ENCODE peak calls at places on chromosomes 5 and 9, in six cellular contexts. U, F, R, E, L and X are unnamed samples. For H3K4me1, the result is how much of the 10 kb centered on the place peaks cover.

GRCh38 chr5:97455996-97456395 is 272.9 kb upstream of the RIOK2 start:
- DNase-seq in U (no peak), F (no peak), R (no peak), E (no peak), L (no peak), X (no peak)

GRCh38 chr9:129481824-129482511 is 138.9 kb downstream of the C9orf50 start:
- DNase-seq in U (no peak), F (no peak), R (no peak), E (no peak), L (no peak), X (no peak)

GRCh38 chr5:125412051-125412560 is 665.7 kb upstream of the ZNF608 start:
- DNase-seq in U (no peak), F (no peak), R (no peak), E (no peak), L (no peak), X (peak)

GRCh38 chr5:54462281-54462680 is 6.8 kb downstream of the HSPB3 start:
- DNase-seq in U (no peak), F (no peak), R (no peak), E (no peak), L (no peak), X (peak)

GRCh38 chr5:176979669-176980068 is 26.9 kb downstream of the UIMC1 start:
- DNase-seq in U (no peak), F (no peak), R (no peak), E (no peak), L (no peak), X (no peak)

GRCh38 chr9:129052592-129052991 is 16.2 kb downstream of the MIGA2 start:
- DNase-seq in U (peak), F (no peak), R (peak), E (peak), L (no peak), X (peak)

GRCh38 chr5:42680035-42680434 is 76.6 kb upstream of the CCDC152 start:
- DNase-seq in U (no peak), F (no peak), R (no peak), E (no peak), L (no peak), X (no peak)

GRCh38 chr9:120934271-120934670 is 7.7 kb upstream of the TRAF1 start:
- DNase-seq in U (no peak), F (no peak), R (no peak), E (no peak), L (no peak), X (no peak)

GRCh38 chr9:20292002-20292401 is 330.3 kb downstream of the MLLT3 start:
- DNase-seq in U (no peak), F (no peak), R (no peak), E (peak), L (no peak), X (no peak)

GRCh38 chr9:79686381-79687130 is 114.8 kb downstream of the TLE4 start:
- DNase-seq in U (no peak), F (no peak), R (no peak), E (no peak), L (no peak), X (no peak)

GRCh38 chr9:137454145-137454505 is 5.0 kb downstream of the NSMF start:
- DNase-seq in U (peak), F (no peak), R (peak), E (no peak), L (no peak), X (no peak)

GRCh38 chr5:38878391-38879090 is 32.7 kb downstream of the OSMR start:
- DNase-seq in U (no peak), F (no peak), R (no peak), E (no peak), L (no peak), X (peak)

GRCh38 chr9:87276327-87276841 is 221.3 kb upstream of the DAPK1 start:
- DNase-seq in U (no peak), F (no peak), R (no peak), E (no peak), L (peak), X (no peak)

GRCh38 chr5:154712518-154713437 is 42.4 kb upstream of the LARP1 start:
- DNase-seq in U (peak), F (no peak), R (no peak), E (peak), L (no peak), X (no peak)

GRCh38 chr9:69056416-69056815 is 20.9 kb downstream of the FXN start:
- DNase-seq in U (no peak), F (no peak), R (no peak), E (no peak), L (no peak), X (no peak)

GRCh38 chr5:95935553-95936100 is 26.0 kb downstream of the ELL2 start:
- DNase-seq in U (no peak), F (no peak), R (no peak), E (no peak), L (no peak), X (no peak)

GRCh38 chr9:93569775-93570174 is 6.6 kb upstream of the PHF2 start:
- DNase-seq in U (no peak), F (no peak), R (no peak), E (no peak), L (no peak), X (no peak)

GRCh38 chr5:87121315-87122170 is 146.1 kb upstream of the RASA1 start:
- DNase-seq in U (no peak), F (peak), R (no peak), E (peak), L (peak), X (no peak)

GRCh38 chr5:133993563-133993962 is 11.2 kb downstream of the VDAC1 start:
- DNase-seq in U (no peak), F (no peak), R (no peak), E (no peak), L (no peak), X (no peak)
- H3K4me1 ChIP-seq in U (under half), F (under half), R (under half), E (under half), L (under half), X (under half)

GRCh38 chr5:137215261-137215660 is 283.9 kb downstream of the SPOCK1 start:
- DNase-seq in U (no peak), F (no peak), R (no peak), E (no peak), L (no peak), X (no peak)
- H3K4me1 ChIP-seq in U (under half), F (under half), R (under half), E (under half), L (under half), X (under half)

DNA sequence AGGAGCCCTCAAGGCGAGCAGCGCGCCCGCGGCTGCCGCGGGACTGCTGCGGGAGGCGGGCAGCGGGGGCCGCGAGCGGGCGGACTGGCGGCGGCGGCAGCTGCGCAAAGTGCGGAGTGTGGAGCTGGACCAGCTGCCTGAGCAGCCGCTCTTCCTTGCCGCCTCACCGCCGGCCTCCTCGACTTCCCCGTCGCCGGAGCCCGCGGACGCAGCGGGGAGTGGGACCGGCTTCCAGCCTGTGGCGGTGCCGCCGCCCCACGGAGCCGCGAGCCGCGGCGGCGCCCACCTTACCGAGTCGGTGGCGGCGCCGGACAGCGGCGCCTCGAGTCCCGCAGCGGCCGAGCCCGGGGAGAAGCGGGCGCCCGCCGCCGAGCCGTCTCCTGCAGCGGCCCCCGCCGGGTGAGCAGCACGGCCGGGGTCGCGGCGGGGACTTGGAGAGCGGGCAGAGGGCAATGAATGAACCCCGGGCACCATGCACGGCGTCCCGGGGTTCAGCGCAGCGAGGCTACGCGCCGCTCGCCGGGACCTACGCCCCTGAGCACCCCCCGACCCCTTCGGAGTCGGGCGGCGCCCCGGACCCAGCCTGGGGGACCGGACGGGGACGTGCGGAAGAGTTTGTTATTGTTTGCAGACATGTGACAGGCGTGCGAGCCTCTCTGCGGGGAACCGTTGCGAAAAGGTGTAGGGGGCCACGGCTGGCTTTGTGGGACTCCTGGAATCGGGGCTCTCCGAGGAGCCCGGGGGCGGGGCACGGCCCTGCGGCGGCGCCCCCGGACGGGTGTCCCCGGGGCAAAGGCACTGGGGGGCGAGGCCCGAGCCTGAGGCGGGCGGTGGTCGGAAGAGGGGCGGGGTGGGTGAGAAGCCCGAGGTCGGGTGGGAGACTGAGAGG is 552 bp downstream of the MAP3K1 start:
- DNase-seq in U (peak), F (no peak), R (peak), E (no peak), L (peak), X (peak)
- H3K4me1 ChIP-seq in U (under half), F (under half), R (under half), E (under half), L (under half), X (under half)

DNA sequence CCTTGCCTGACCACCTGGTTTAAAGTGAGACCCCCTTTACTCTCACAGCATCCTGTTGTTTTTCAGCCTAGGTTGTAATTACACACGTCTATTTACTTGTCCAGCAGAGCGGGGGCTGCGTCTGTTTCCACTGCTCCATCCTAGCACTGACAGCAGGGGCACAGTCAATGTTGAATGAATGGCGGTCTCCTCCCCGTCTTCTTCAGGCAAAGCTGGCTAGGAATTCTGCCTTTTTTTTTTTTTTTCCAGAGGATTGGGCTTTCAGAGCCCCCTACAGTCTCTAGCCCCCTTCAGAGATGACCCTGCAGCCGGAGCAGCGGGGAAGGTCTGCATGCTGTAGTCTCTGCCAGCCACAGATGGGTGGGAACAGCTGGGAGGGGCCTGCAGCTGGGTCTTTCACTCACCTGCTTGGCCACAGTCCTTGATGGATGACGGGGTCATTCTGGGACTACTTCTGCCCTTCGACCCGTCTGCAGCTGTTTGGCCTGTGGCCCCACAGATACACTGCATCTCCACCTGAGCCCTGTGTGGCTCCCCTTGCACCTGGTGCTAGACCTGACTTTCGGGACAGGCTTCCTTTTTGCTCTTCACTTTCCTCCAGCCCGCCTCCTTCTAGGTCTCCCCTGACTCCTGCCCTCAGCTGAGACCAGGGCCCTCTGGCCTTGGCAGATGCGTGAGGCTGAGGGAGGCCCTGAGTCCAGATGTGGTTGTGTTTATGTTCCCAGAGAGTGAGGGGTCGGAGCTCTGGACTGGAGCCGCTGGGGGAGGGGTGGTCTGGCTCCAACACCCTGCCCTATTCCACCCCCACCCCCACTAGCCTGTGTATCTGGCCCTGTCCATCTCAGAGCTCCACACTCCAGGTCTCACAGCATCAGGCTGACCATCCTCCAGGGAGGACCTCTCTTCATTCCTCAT is 8.0 kb downstream of the PITX1 start:
- DNase-seq in U (no peak), F (no peak), R (no peak), E (no peak), L (no peak), X (no peak)
- H3K4me1 ChIP-seq in U (under half), F (under half), R (under half), E (under half), L (under half), X (under half)

GRCh38 chr9:35705836-35706430 is 16.2 kb upstream of the TPM2 start:
- DNase-seq in U (no peak), F (no peak), R (no peak), E (no peak), L (no peak), X (no peak)
- H3K4me1 ChIP-seq in U (under half), F (under half), R (under half), E (under half), L (under half), X (under half)

GRCh38 chr5:173679909-173680626 is 63.6 kb upstream of the BOD1 start:
- DNase-seq in U (no peak), F (no peak), R (no peak), E (no peak), L (no peak), X (peak)

GRCh38 chr5:173675287-173675996 is 59.0 kb upstream of the BOD1 start:
- DNase-seq in U (no peak), F (no peak), R (no peak), E (no peak), L (no peak), X (no peak)

GRCh38 chr5:173676375-173676774 is 59.9 kb upstream of the BOD1 start:
- DNase-seq in U (no peak), F (no peak), R (no peak), E (no peak), L (no peak), X (no peak)

GRCh38 chr5:173680660-173681242 is 64.3 kb upstream of the BOD1 start:
- DNase-seq in U (no peak), F (no peak), R (no peak), E (no peak), L (no peak), X (no peak)

DNA sequence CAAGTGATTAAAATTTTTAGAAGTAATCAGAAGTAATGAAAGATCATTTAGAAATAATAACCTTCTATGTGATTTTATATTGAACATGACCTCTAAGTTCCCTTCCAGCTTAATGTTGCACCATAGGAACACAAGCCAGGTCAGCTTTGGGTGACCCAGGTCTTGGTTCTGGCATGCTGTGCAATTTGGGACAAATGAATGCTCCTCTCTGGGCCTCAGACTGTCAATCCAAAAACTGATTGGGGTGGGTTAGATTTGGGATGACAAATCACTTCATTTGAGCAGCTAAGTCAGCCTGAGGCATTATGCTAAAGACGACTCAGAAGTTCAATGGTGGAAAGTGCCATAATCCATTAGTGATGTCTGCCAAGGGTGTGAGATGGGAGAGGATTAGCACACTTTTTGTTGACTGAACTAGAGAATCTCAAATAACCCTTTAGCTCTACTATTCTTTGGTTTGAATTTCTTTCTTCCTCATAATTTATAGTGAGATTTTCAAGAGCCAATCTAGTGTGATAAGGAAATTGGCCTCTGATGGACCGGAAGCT is 60.7 kb upstream of the BOD1 start:
- DNase-seq in U (no peak), F (no peak), R (no peak), E (no peak), L (no peak), X (no peak)
- H3K4me1 ChIP-seq in U (under half), F (under half), R (under half), E (under half), L (under half), X (under half)

DNA sequence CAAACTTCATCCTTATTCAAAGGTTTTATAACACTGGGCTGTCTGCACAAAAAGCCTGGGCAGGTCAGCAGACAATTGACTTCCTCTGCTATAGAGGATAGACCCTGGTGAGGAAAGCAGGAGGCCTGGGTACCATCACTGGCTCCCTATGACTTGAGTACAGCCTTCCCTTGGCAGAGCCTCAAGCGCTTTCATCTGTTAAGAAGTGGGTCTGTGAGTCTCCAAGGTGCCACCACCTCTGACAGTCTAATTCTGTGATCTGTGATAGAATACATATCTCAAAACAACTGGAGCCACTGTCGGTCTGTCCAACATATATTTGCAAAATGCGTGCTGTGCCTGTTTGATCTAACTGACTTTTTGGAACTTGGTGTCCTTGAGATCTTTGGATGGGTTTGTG is 52.2 kb downstream of the C9orf152 start:
- DNase-seq in U (no peak), F (no peak), R (no peak), E (no peak), L (no peak), X (no peak)
- H3K4me1 ChIP-seq in U (under half), F (under half), R (under half), E (under half), L (under half), X (under half)

GRCh38 chr5:172162348-172162747 is 25.7 kb downstream of the STK10 start:
- DNase-seq in U (no peak), F (no peak), R (no peak), E (no peak), L (no peak), X (no peak)

GRCh38 chr5:172166030-172166429 is 22.0 kb downstream of the STK10 start:
- DNase-seq in U (no peak), F (no peak), R (no peak), E (no peak), L (no peak), X (no peak)

GRCh38 chr5:172165465-172165864 is 22.6 kb downstream of the STK10 start:
- DNase-seq in U (no peak), F (no peak), R (no peak), E (no peak), L (no peak), X (no peak)

GRCh38 chr5:172163346-172163745 is 24.7 kb downstream of the STK10 start:
- DNase-seq in U (no peak), F (no peak), R (no peak), E (no peak), L (no peak), X (peak)

DNA sequence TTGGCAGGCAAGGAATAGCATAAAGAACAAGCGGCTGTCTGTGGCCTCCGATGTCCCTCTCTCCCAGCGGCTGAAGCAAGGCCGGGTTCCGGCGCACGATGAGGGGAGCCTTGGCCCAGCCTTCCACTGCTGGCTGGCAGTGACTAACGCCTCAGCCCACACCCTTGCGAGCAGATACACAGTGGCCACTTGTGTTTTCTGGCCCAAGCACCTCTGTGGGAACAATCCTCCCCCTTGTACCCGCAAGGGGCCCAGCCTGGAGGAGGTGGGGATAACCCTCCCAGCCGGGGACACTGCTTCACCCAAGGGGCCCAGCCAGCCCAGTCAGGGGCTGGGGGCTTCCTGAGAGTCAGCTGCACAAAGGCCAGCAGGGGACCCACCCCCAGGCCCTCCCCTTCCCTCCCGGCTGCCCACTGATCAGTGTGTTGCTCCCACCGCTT is 23.2 kb downstream of the STK10 start:
- DNase-seq in U (no peak), F (no peak), R (no peak), E (no peak), L (no peak), X (peak)
- H3K4me1 ChIP-seq in U (under half), F (half or more), R (under half), E (under half), L (half or more), X (half or more)

DNA sequence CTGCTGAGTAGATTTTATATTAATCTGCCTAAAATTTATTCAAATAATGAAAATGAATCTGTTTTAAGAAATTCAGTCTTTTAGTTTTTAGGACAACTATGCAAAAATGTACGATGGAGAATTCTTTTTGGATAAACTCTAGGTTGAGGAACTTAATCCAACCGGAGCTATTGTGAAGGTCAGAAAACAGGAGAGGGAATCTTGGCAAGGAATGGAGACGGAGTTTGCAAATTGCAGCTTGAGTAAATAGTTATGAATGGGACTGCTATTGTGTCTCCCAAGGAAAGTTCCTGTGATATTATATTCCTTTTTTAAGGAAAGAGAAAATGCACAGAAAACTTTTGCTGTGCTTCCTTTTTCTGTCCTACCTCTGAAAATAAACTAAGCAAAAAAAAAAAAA is 67.9 kb downstream of the IQGAP2 start:
- DNase-seq in U (no peak), F (no peak), R (no peak), E (no peak), L (no peak), X (no peak)
- H3K4me1 ChIP-seq in U (under half), F (under half), R (under half), E (under half), L (half or more), X (under half)